ENCODE peak calls at places on chromosome 1, in eight cellular contexts. D is stimulated activated CD8-positive, alpha-beta memory T cell treated with anti-CD3 and anti-CD28 coated beads, Interleukin-12 subunit alpha, Interleukin-12 subunit beta, amount 100 ng/mL, for 1 hour; Z is left lung; G is cardiac fibroblast; H is AG10803; W is M059J; J is LoVo; E is iPS-NIHi11. P is an unnamed sample.

GRCh38 chr1:52365091-52365745 is 787 bp downstream of the CC2D1B start:
- DNase-seq in Z (peak), G (peak), D (no peak), J (peak), E (peak), W (peak), H (peak), P (peak)

GRCh38 chr1:33060579-33061083 is 20.3 kb upstream of the AZIN2 start:
- DNase-seq in W (peak), G (peak), E (no peak), H (peak), J (no peak), D (no peak), Z (no peak), P (no peak)

GRCh38 chr1:243254233-243254926 is 701 bp downstream of the CEP170 start:
- DNase-seq in G (peak), W (peak), E (peak), H (peak), D (peak), J (peak), Z (peak), P (peak)

GRCh38 chr1:153400244-153400643 is 9.4 kb upstream of the S100A8 start:
- DNase-seq in H (no peak), G (peak), W (no peak), Z (no peak), D (no peak), E (peak), J (no peak), P (no peak)

GRCh38 chr1:172167801-172168596 is 252.5 kb upstream of the C1orf105 start:
- DNase-seq in H (peak), Z (no peak), D (no peak), J (no peak), G (peak), W (peak), E (peak), P (no peak)

GRCh38 chr1:161721738-161722343 is 497 bp downstream of the FCRLB start:
- DNase-seq in E (no peak), G (peak), W (peak), J (no peak), H (peak), D (no peak), Z (no peak), P (no peak)

GRCh38 chr1:236137285-236137852 is 5.0 kb upstream of the GPR137B start:
- DNase-seq in G (no peak), D (no peak), E (no peak), H (no peak), W (no peak), Z (no peak), J (no peak), P (no peak)

GRCh38 chr1:145796753-145797152 is 27.1 kb downstream of the RNF115 start:
- DNase-seq in G (no peak), J (no peak), H (no peak), D (no peak), E (no peak), W (no peak), Z (no peak), P (no peak)

GRCh38 chr1:240602189-240602588 is 9.8 kb downstream of the GREM2 start:
- DNase-seq in E (no peak), D (no peak), H (no peak), G (peak), Z (no peak), J (no peak), W (no peak), P (no peak)

P was measured in DMS79.